ENCODE peak calls at places on chromosomes 1 and 21, in ten cellular contexts. G, U, R, P, Y, S, F, V, O and A are unnamed samples. For H3K4me1 and H3K9me2, the result is how much of the 10 kb centered on the place peaks cover.

GRCh38 chr1:202135221-202135721 is 9.3 kb downstream of the ARL8A start:
- DNase-seq in G (peak), U (peak), S (peak), V (peak), O (peak), F (peak), R (peak), P (peak), Y (peak), A (peak)

GRCh38 chr1:64437453-64437852 is 32.5 kb upstream of the CACHD1 start:
- DNase-seq in Y (no peak), U (peak), O (no peak), G (no peak), S (no peak), F (peak), R (no peak), P (no peak), V (no peak), A (no peak)

GRCh38 chr1:60487953-60488352 is 414.4 kb upstream of the C1orf87 start:
- DNase-seq in S (no peak), P (no peak), R (no peak), F (no peak), Y (no peak), U (no peak), V (no peak), G (no peak), O (no peak), A (no peak)

GRCh38 chr1:244773513-244773912 is 61.9 kb upstream of the COX20 start:
- DNase-seq in R (no peak), P (no peak), U (no peak), S (no peak), O (no peak), Y (no peak), F (no peak), V (no peak), G (no peak), A (no peak)

GRCh38 chr1:158507511-158507910 is 35.5 kb downstream of the OR10R2 start:
- DNase-seq in S (no peak), G (no peak), U (no peak), P (no peak), F (no peak), Y (no peak), V (no peak), O (no peak), R (no peak), A (no peak)

GRCh38 chr1:11412166-11412565 is 66.8 kb upstream of the DISP3 start:
- DNase-seq in G (no peak), S (no peak), F (no peak), P (no peak), V (no peak), U (no peak), R (no peak), Y (no peak), O (no peak), A (no peak)

GRCh38 chr1:150476754-150477153 is 10.5 kb upstream of the TARS2 start:
- DNase-seq in G (no peak), P (no peak), Y (no peak), F (no peak), O (no peak), S (no peak), U (no peak), R (no peak), V (no peak), A (no peak)

GRCh38 chr1:83897516-83897915 is 101.4 kb downstream of the TTLL7 start:
- DNase-seq in G (no peak), V (no peak), O (no peak), F (no peak), R (no peak), S (peak), Y (no peak), U (no peak), P (no peak), A (no peak)

GRCh38 chr21:22189278-22189677 is 1191.1 kb downstream of the NCAM2 start:
- DNase-seq in V (no peak), O (no peak), S (no peak), R (no peak), P (no peak), U (no peak), G (no peak), F (no peak), Y (no peak), A (no peak)

GRCh38 chr21:26140185-26140584 is 30.4 kb downstream of the APP start:
- DNase-seq in G (peak), P (peak), S (no peak), F (peak), Y (no peak), V (no peak), U (peak), R (no peak), O (peak), A (no peak)

GRCh38 chr1:194568610-194569009 is 1382.2 kb upstream of the B3GALT2 start:
- DNase-seq in S (peak), F (no peak), U (no peak), O (no peak), V (no peak), Y (no peak), P (no peak), G (no peak), R (no peak), A (no peak)

GRCh38 chr21:14617836-14618235 is 71.7 kb upstream of the SAMSN1 start:
- DNase-seq in S (no peak), O (no peak), Y (peak), F (no peak), U (no peak), V (no peak), R (no peak), G (no peak), P (no peak), A (peak)

GRCh38 chr1:77900687-77901293 is 12.4 kb downstream of the NEXN start:
- DNase-seq in U (peak), O (peak), G (peak), S (peak), V (peak), Y (peak), R (peak), P (peak), F (peak), A (peak)

GRCh38 chr1:29029652-29030051 is 94.1 kb downstream of the TMEM200B start:
- DNase-seq in G (no peak), V (peak), R (no peak), Y (no peak), F (no peak), U (no peak), S (no peak), O (no peak), P (no peak), A (no peak)

GRCh38 chr1:7808253-7808844 is 24.3 kb downstream of the PER3 start:
- DNase-seq in P (no peak), S (peak), Y (peak), U (peak), G (peak), O (peak), R (peak), V (peak), F (peak), A (peak)

GRCh38 chr1:17213433-17214148 is 8.7 kb downstream of the PADI1 start:
- DNase-seq in V (no peak), U (peak), S (no peak), P (no peak), R (no peak), G (no peak), O (no peak), F (no peak), Y (no peak), A (no peak)

GRCh38 chr1:109116286-109116685 is 2.4 kb downstream of the ELAPOR1 start:
- DNase-seq in G (no peak), O (no peak), R (peak), F (no peak), S (no peak), V (no peak), Y (no peak), U (no peak), P (peak), A (no peak)

GRCh38 chr1:77970192-77970591 is 8.7 kb downstream of the FUBP1 start:
- DNase-seq in Y (no peak), U (no peak), S (no peak), V (no peak), P (no peak), F (no peak), R (no peak), O (no peak), G (no peak), A (no peak)

GRCh38 chr1:183277821-183278735 is 92.0 kb downstream of the LAMC2 start:
- DNase-seq in R (no peak), U (peak), G (no peak), Y (no peak), F (no peak), V (no peak), O (no peak), S (no peak), P (no peak), A (no peak)

GRCh38 chr1:198598796-198599321 is 40.0 kb upstream of the PTPRC start:
- DNase-seq in V (no peak), G (no peak), O (no peak), U (no peak), R (peak), S (no peak), F (no peak), Y (no peak), P (no peak), A (peak)

GRCh38 chr1:241485554-241485992 is 34.0 kb downstream of the FH start:
- DNase-seq in Y (peak), V (peak), S (peak), G (peak), F (peak), R (peak), U (peak), P (no peak), O (peak), A (peak)

GRCh38 chr1:29504266-29504665 is 267.9 kb downstream of the PTPRU start:
- DNase-seq in Y (no peak), G (no peak), O (no peak), V (no peak), U (peak), F (no peak), P (no peak), R (no peak), S (no peak), A (no peak)

GRCh38 chr21:44028287-44028659 is 16.2 kb downstream of the TRAPPC10 start:
- DNase-seq in F (no peak), U (no peak), O (no peak), R (no peak), S (no peak), V (no peak), G (no peak), Y (no peak), P (no peak), A (no peak)

GRCh38 chr1:8533907-8534306 is 216.0 kb downstream of the SLC45A1 start:
- DNase-seq in P (no peak), S (no peak), G (no peak), V (no peak), R (peak), U (no peak), Y (no peak), O (no peak), F (no peak), A (peak)

GRCh38 chr21:17981060-17981459 is 161.9 kb upstream of the C21orf91 start:
- DNase-seq in F (no peak), S (no peak), U (no peak), G (no peak), P (no peak), O (no peak), Y (no peak), R (no peak), V (no peak), A (no peak)

GRCh38 chr1:210328746-210329488 is at the start of gene HHAT:
- DNase-seq in G (peak), P (peak), V (peak), F (peak), Y (peak), U (peak), R (peak), S (peak), O (peak), A (peak)

GRCh38 chr1:22416555-22417454 is 34.8 kb upstream of the ZBTB40 start:
- DNase-seq in R (peak), U (peak), O (peak), S (peak), V (peak), F (peak), Y (peak), P (peak), G (peak), A (peak)

GRCh38 chr1:19149736-19150135 is 60.3 kb downstream of the UBR4 start:
- DNase-seq in G (no peak), V (no peak), S (no peak), R (no peak), F (no peak), P (no peak), U (no peak), O (no peak), Y (no peak), A (no peak)

GRCh38 chr1:16043950-16044349 is 368 bp downstream of the CLCNKB start:
- DNase-seq in S (no peak), U (no peak), R (no peak), Y (no peak), G (no peak), F (no peak), P (no peak), O (no peak), V (no peak), A (no peak)

GRCh38 chr1:16048573-16049189 is 5.1 kb downstream of the CLCNKB start:
- DNase-seq in O (peak), Y (no peak), S (peak), U (peak), G (no peak), P (no peak), V (peak), R (peak), F (no peak), A (peak)

GRCh38 chr1:16043521-16043920 is at the start of gene CLCNKB:
- DNase-seq in V (no peak), O (no peak), P (no peak), S (no peak), U (no peak), G (no peak), R (no peak), F (no peak), Y (no peak), A (no peak)

GRCh38 chr1:16047791-16048475 is 4.4 kb downstream of the CLCNKB start:
- DNase-seq in Y (no peak), U (no peak), P (no peak), V (no peak), O (no peak), G (no peak), R (no peak), S (no peak), F (no peak), A (no peak)

DNA sequence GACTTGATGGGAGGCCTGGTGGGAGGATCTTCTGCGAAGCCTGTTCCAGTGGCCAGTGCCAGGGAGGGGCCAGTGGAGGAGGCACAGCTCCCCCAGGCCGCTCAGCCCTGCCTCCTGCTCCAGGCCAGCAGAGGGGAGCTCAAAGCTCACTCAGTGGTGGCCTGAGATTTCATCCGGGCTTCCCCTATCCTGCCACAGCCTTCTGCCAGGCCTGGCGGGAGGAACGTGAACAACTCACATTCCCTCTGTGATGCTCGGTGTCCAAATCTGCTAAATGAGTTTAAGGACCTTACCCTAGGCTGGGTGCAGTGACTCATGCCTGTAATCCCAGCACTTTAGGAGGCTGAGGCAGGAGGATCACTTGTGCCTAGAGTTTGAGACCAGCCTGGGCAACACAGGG is 3.3 kb downstream of the CLCNKB start:
- DNase-seq in U (peak), Y (no peak), F (no peak), G (no peak), S (no peak), O (peak), V (no peak), P (no peak), R (no peak), A (no peak)
- H3K4me1 ChIP-seq in U (under half), Y (under half), F (under half), G (under half), S (under half), O (under half), V (under half), P (under half), R (under half), A (under half)

GRCh38 chr1:69081671-69082070 is 486.1 kb upstream of the LRRC7 start:
- DNase-seq in R (no peak), S (peak), V (no peak), U (no peak), Y (no peak), G (no peak), F (no peak), O (no peak), P (no peak), A (no peak)
- H3K9me2 ChIP-seq in R (under half), S (under half), V (under half), U (under half), Y (under half), G (under half), F (under half), O (under half), P (under half), A (under half)

GRCh38 chr1:154386643-154387352 is 18.3 kb upstream of the IL6R start:
- DNase-seq in P (no peak), S (no peak), G (no peak), Y (no peak), V (no peak), F (no peak), O (peak), R (peak), U (peak), A (peak)
- H3K4me3 ChIP-seq in P (no peak), S (no peak), G (no peak), Y (no peak), V (no peak), F (no peak), O (no peak), R (no peak), U (peak), A (no peak)

DNA sequence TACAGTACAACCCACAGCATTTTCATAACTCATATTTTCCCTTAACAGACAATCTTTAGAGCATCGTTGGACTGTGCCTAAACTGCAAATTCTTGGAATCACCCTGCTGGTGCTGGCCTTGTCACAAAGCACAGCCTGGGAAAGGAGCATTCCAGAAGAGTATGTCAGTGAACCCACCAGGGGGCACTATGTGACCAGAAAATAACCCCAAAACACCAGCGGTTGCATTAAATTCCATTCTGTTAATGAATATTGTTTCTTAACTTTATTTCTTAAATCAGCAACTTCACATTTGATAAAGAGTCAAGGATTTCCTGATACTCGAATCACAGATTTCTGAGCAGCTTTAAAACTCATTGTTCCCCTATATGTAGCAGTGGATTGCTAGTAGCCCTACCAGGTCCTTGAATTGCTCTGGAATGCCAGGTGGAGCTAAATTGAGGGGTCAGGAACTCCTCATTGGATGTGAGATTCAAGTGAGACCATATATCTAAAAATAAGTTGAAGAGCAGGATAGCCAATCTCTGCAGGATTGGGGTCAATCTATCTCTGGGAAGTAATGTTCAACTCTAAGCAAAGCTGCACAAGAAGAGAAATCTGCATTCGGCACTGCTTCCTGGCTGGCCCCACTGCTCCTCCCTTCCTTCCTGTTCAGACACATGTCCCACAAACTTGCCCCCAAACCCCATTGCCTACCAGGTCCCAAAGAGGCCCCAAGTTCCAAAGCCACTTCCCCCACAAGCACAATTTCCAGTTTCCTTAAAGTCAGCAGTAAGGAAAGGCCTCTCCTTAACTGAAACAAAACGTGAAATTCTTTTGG is 12.7 kb upstream of the RAB4A start:
- DNase-seq in O (peak), R (peak), Y (peak), G (peak), P (peak), V (peak), U (peak), F (peak), S (peak), A (peak)
- H3K4me1 ChIP-seq in O (under half), R (under half), Y (under half), G (under half), P (under half), V (under half), U (under half), F (under half), S (under half), A (under half)